ENCODE peak calls at places on chromosomes 1 and 21, in seven cellular contexts. F, L, C, Z, P, M and J are unnamed samples.

GRCh38 chr21:37383066-37383465 is 16.5 kb downstream of the DYRK1A start:
- DNase-seq in F (no peak), L (no peak), C (no peak), Z (no peak), P (no peak), M (no peak), J (no peak)

GRCh38 chr21:43343992-43344886 is 82.7 kb downstream of the SIK1 start:
- DNase-seq in F (peak), L (no peak), C (no peak), Z (no peak), P (no peak), M (no peak), J (no peak)

GRCh38 chr21:34343347-34344057 is 20.3 kb upstream of the KCNE2 start:
- DNase-seq in F (no peak), L (no peak), C (no peak), Z (no peak), P (no peak), M (no peak), J (no peak)

GRCh38 chr1:66175107-66175506 is 358.8 kb upstream of the SGIP1 start:
- DNase-seq in F (no peak), L (no peak), C (no peak), Z (no peak), P (no peak), M (no peak), J (no peak)

GRCh38 chr1:23854568-23854967 is 13.5 kb downstream of the FUCA1 start:
- DNase-seq in F (no peak), L (no peak), C (no peak), Z (no peak), P (no peak), M (no peak), J (no peak)

GRCh38 chr1:44423706-44424546 is 18.9 kb downstream of the RNF220 start:
- DNase-seq in F (no peak), L (peak), C (no peak), Z (peak), P (no peak), M (no peak), J (no peak)

GRCh38 chr1:61606448-61607312 is 118.3 kb downstream of the TM2D1 start:
- DNase-seq in F (no peak), L (peak), C (peak), Z (no peak), P (no peak), M (no peak), J (no peak)

GRCh38 chr1:235932090-235932510 is 65.4 kb upstream of the LYST start:
- DNase-seq in F (peak), L (no peak), C (no peak), Z (no peak), P (no peak), M (no peak), J (no peak)

GRCh38 chr1:231079166-231079565 is 39.1 kb upstream of the FAM89A start:
- DNase-seq in F (no peak), L (no peak), C (no peak), Z (no peak), P (no peak), M (no peak), J (no peak)

GRCh38 chr1:97778718-97779117 is 142.1 kb downstream of the DPYD start:
- DNase-seq in F (no peak), L (no peak), C (no peak), Z (peak), P (no peak), M (no peak), J (no peak)

GRCh38 chr1:27563407-27564263 is 40.3 kb downstream of the AHDC1 start:
- DNase-seq in F (peak), L (no peak), C (no peak), Z (peak), P (no peak), M (peak), J (peak)

GRCh38 chr1:218537131-218537904 is 192.2 kb downstream of the TGFB2 start:
- DNase-seq in F (no peak), L (no peak), C (no peak), Z (peak), P (no peak), M (no peak), J (no peak)

GRCh38 chr1:31483012-31483946 is 70.3 kb downstream of the SERINC2 start:
- DNase-seq in F (no peak), L (no peak), C (no peak), Z (peak), P (no peak), M (no peak), J (no peak)

GRCh38 chr1:116513956-116514355 is 56.9 kb downstream of the CD58 start:
- DNase-seq in F (no peak), L (no peak), C (no peak), Z (no peak), P (no peak), M (no peak), J (no peak)

GRCh38 chr1:222288056-222288455 is 259.8 kb downstream of the HHIPL2 start:
- DNase-seq in F (no peak), L (no peak), C (no peak), Z (peak), P (peak), M (no peak), J (no peak)

GRCh38 chr1:203306089-203306969 is 1.0 kb downstream of the BTG2 start:
- DNase-seq in F (peak), L (peak), C (peak), Z (peak), P (peak), M (no peak), J (peak)

GRCh38 chr1:82994866-82995370 is 1004.0 kb downstream of the TTLL7 start:
- DNase-seq in F (no peak), L (no peak), C (peak), Z (no peak), P (no peak), M (no peak), J (no peak)

GRCh38 chr1:175221548-175222175 is 29.1 kb upstream of the KIAA0040 start:
- DNase-seq in F (peak), L (no peak), C (no peak), Z (no peak), P (peak), M (no peak), J (no peak)

GRCh38 chr21:28089599-28090421 is 902.9 kb downstream of the LTN1 start:
- DNase-seq in F (no peak), L (no peak), C (no peak), Z (no peak), P (no peak), M (peak), J (no peak)

GRCh38 chr1:23013657-23014056 is 2.0 kb downstream of the TEX46 start:
- DNase-seq in F (no peak), L (no peak), C (no peak), Z (no peak), P (peak), M (no peak), J (no peak)

GRCh38 chr1:53143527-53143926 is 1.1 kb upstream of the SLC1A7 start:
- DNase-seq in F (no peak), L (no peak), C (no peak), Z (no peak), P (no peak), M (no peak), J (no peak)

GRCh38 chr1:101567582-101568189 is 330.9 kb downstream of the S1PR1 start:
- DNase-seq in F (peak), L (no peak), C (peak), Z (peak), P (peak), M (peak), J (no peak)

GRCh38 chr1:153549741-153550397 is 811 bp upstream of the S100A3 start:
- DNase-seq in F (peak), L (no peak), C (no peak), Z (no peak), P (no peak), M (no peak), J (no peak)

GRCh38 chr1:226624526-226624925 is 76.0 kb downstream of the STUM start:
- DNase-seq in F (no peak), L (no peak), C (peak), Z (peak), P (no peak), M (peak), J (no peak)

GRCh38 chr1:170931650-170932049 is 3.7 kb upstream of the MROH9 start:
- DNase-seq in F (no peak), L (no peak), C (no peak), Z (no peak), P (no peak), M (peak), J (no peak)

GRCh38 chr1:94299627-94300552 is 62.5 kb upstream of the ARHGAP29 start:
- DNase-seq in F (no peak), L (no peak), C (peak), Z (peak), P (no peak), M (no peak), J (no peak)

GRCh38 chr1:19013826-19014548 is 57.5 kb upstream of the IFFO2 start:
- DNase-seq in F (no peak), L (no peak), C (no peak), Z (no peak), P (no peak), M (no peak), J (no peak)

GRCh38 chr1:19009882-19010321 is 53.4 kb upstream of the IFFO2 start:
- DNase-seq in F (no peak), L (no peak), C (peak), Z (peak), P (no peak), M (no peak), J (no peak)

GRCh38 chr1:19010995-19011696 is 54.7 kb upstream of the IFFO2 start:
- DNase-seq in F (peak), L (peak), C (peak), Z (peak), P (no peak), M (no peak), J (no peak)

GRCh38 chr1:19010503-19010902 is 54.0 kb upstream of the IFFO2 start:
- DNase-seq in F (no peak), L (no peak), C (no peak), Z (no peak), P (no peak), M (no peak), J (no peak)

DNA sequence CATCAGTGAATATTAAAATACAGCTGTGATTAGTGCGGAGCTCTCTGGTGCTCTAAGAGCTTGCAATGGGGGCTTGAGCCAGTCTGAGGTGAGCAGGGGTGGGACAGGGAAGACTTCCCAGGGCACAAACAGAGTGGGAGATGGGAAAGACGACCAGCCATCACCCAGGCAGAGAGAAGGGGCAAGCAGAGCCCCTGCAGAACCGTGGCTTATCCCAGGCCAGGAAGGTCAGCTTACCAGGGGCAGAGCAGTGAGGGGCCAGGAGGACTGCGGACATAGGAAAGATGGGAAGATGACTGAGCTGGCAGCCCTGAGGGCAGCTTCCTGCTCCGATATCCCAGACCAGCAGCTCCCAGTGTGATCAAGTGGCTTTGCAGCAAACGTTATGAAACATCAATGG is 55.4 kb upstream of the IFFO2 start:
- DNase-seq in F (no peak), L (no peak), C (no peak), Z (no peak), P (no peak), M (no peak), J (no peak)
- H3K27ac ChIP-seq in F (no peak), L (peak), C (peak), Z (peak), P (no peak), M (peak), J (no peak)

DNA sequence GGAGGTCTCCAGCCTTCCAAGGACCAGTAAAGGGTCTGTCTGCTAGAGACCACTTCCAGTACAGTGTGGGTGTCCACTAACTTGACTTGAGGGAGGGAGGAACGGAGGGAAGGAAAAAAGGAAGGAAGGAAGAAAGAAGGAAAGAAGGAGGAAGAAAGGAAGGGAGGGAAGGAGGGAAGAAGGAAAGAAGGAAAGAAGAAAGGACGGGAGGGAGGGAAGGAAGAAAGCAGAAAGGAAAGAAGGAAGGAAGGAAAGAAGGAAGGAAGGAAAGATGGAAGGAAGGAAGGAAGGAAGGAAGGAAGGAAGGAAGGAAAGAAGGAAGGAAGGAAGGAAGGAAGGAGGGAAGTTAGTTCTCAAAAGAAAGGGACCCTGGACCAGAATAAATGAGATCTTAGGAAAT is 26.8 kb upstream of the HSD3B1 start:
- DNase-seq in F (no peak), L (no peak), C (no peak), Z (no peak), P (no peak), M (no peak), J (no peak)
- H3K27ac ChIP-seq in F (no peak), L (no peak), C (no peak), Z (no peak), P (no peak), M (no peak), J (no peak)

GRCh38 chr1:8886589-8886988 is 8.1 kb upstream of the ENO1 start:
- DNase-seq in F (no peak), L (no peak), C (no peak), Z (no peak), P (no peak), M (no peak), J (no peak)

GRCh38 chr1:8889925-8890785 is 11.7 kb upstream of the ENO1 start:
- DNase-seq in F (peak), L (no peak), C (peak), Z (peak), P (no peak), M (peak), J (peak)

GRCh38 chr1:8889103-8889846 is 10.8 kb upstream of the ENO1 start:
- DNase-seq in F (peak), L (no peak), C (no peak), Z (no peak), P (no peak), M (no peak), J (no peak)

GRCh38 chr1:8892026-8892425 is 13.5 kb upstream of the ENO1 start:
- DNase-seq in F (no peak), L (no peak), C (no peak), Z (no peak), P (no peak), M (no peak), J (no peak)

DNA sequence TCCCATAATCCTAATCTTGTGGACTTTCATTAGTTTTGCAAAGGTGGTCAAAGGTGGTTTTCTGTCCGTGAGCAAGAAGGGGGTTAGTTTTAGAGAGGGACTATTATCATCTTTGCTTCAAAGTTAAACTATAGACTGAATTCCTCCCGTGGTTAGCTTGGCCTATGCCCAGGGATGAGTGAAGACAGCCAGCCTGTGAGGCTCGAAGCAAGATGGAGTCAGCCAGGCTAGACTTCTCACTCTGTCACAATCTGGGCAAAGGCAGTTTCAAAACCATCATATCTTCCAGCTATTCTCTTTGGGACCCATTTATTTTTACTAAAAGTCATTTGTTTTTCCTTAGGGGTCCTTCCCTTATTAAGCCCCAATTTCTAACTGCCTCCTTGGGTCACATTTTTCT is 12.9 kb upstream of the ENO1 start:
- DNase-seq in F (no peak), L (no peak), C (no peak), Z (no peak), P (no peak), M (no peak), J (no peak)
- H3K27ac ChIP-seq in F (no peak), L (no peak), C (no peak), Z (no peak), P (no peak), M (no peak), J (no peak)

DNA sequence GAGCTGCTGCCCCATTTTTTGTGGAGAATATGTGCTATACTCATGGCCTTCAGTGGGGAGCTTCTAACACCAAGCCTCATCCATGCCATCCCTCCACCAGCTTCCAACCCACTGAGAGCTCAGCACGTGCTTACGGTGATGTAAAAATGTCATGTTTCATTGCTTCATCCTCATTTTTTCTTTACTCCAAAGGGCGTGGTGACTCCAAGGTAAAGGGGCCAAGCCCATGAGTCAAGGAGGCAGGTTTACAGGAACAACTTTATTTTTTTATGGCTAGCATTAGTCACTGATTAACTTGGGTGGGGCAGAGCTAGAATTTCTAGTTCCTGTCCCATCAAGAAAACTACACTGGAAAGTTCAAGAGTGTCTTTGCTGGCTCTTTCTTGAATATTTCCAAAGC is at the start of gene C1orf226:
- DNase-seq in F (no peak), L (no peak), C (no peak), Z (no peak), P (no peak), M (no peak), J (no peak)
- H3K27ac ChIP-seq in F (peak), L (no peak), C (no peak), Z (no peak), P (no peak), M (peak), J (no peak)

GRCh38 chr1:198498881-198499280 is 41.6 kb downstream of the ATP6V1G3 start:
- DNase-seq in F (no peak), L (no peak), C (no peak), Z (peak), P (no peak), M (no peak), J (no peak)
- H3K27ac ChIP-seq in F (no peak), L (no peak), C (no peak), Z (no peak), P (no peak), M (no peak), J (no peak)

DNA sequence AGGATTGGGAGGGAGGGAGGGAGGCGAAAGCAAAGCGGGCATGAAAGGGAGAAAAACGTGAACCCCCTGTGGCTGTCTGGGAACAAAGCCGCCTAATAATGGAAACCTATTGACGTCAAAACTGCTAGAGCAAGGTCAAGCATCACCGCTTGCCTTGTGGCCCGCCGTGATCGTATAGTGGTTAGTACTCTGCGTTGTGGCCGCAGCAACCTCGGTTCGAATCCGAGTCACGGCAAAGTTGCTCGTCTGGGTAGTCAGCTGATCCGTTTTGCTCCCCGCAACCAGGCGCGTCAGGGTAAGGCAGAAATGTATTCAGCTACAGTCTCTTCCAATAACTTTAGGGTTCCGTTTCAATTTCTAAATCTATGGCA is 99.2 kb downstream of the PRKAB2 start:
- DNase-seq in F (no peak), L (no peak), C (no peak), Z (no peak), P (no peak), M (no peak), J (no peak)
- H3K27ac ChIP-seq in F (no peak), L (no peak), C (no peak), Z (no peak), P (no peak), M (no peak), J (no peak)

DNA sequence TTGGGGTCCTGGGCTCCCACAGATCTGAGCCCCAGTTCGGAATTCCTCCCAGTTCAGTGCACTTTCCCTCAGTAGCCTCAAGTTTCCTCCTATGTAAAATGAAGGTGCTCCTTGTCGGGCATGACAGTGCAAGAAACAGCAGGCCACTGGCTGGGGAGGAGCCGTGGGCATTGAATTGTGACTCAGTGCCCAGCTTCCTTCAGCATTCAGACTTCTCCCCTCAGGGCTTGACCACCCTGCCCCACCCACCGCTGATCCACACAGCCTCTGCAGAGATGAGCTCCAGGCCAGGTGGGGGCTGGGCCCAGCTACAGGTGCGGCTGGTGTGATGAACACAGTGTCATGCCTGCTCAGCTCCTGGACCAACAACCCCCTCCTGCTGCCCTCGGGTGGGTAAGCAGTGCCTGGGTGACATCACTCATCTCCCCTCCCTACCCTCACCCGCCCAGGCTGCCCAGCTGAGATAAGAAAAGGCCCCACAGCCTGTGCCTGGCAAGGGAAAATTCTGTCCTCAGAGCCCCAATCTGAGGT is 4.9 kb downstream of the MOB3C start:
- DNase-seq in F (no peak), L (no peak), C (no peak), Z (no peak), P (no peak), M (no peak), J (no peak)
- H3K27ac ChIP-seq in F (no peak), L (peak), C (no peak), Z (no peak), P (no peak), M (no peak), J (no peak)

DNA sequence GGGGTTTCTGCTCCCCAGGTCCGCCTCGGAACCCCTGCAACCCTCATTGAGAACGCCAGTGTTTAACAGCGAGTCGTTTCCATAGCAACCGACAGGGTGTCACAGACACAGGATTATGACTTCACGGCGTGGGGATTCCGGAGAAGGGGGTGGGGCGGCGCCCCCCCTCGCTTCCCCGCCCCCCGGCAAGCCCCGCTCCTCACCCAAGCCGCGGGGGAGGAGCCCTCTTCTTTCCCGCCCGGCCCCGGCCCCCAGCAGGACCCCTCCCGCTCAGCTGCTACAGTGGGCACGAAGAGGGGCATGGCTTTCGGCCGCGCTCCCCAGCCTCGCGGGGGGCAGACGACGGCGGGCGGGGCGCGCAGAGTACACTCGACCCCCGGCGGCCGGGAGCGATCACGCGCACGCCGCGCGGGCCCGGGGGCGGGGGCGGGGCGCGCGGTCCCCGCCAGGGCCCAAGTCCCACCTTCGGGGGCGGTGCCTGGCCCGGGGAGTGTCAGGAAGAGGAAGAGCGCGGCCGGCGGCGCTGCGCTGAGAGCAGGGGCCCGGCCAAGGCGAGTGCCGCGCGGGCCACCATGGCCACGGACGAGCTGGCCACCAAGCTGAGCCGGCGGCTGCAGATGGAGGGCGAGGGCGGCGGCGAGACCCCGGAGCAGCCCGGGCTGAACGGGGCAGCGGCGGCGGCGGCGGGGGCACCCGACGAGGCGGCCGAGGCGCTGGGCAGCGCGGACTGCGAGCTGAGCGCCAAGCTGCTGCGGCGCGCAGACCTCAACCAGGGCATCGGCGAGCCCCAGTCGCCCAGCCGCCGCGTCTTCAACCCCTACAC is at the start of gene EFHD2:
- DNase-seq in F (peak), L (peak), C (peak), Z (peak), P (peak), M (peak), J (peak)
- H3K27ac ChIP-seq in F (peak), L (no peak), C (peak), Z (peak), P (no peak), M (peak), J (peak)